ENCODE peak calls at places on chromosomes 6 and 20, in ten cellular contexts. Y is LoVo; S is activated CD8-positive, alpha-beta memory T cell treated with anti-CD3 and anti-CD28 coated beads for 1 hour; A is fibroblast of pulmonary artery; Z is putamen; L is Calu3; Q is HCEC 1CT; T is small intestine; H is left ventricle myocardium superior; M is A549. B is an unnamed sample.

GRCh38 chr6:119442776-119443184 is 93.2 kb upstream of the MAN1A1 start:
- DNase-seq in L (no peak), Q (no peak), T (no peak), A (no peak), S (no peak), H (no peak), Y (no peak), Z (peak), M (no peak), B (peak)

GRCh38 chr20:57450419-57450818 is 59.2 kb downstream of the RBM38 start:
- DNase-seq in L (no peak), Z (no peak), A (peak), Q (no peak), Y (no peak), H (peak), M (no peak), S (no peak), T (peak), B (peak)

GRCh38 chr6:113397229-113397628 is 459.9 kb upstream of the MARCKS start:
- DNase-seq in S (no peak), Z (no peak), T (no peak), A (peak), L (no peak), M (no peak), Q (no peak), Y (no peak), H (no peak), B (no peak)

GRCh38 chr6:89034586-89035251 is 45.8 kb upstream of the PNRC1 start:
- DNase-seq in M (no peak), A (peak), Z (peak), Y (peak), Q (peak), H (no peak), L (no peak), T (peak), S (no peak), B (no peak)

GRCh38 chr6:65707134-65707826 is at the start of gene EYS:
- DNase-seq in M (no peak), A (no peak), T (peak), L (no peak), Q (no peak), S (no peak), Z (no peak), H (no peak), Y (no peak), B (no peak)

GRCh38 chr6:24107294-24107693 is 18.7 kb upstream of the NRSN1 start:
- DNase-seq in S (no peak), M (no peak), A (no peak), H (no peak), T (no peak), L (no peak), Y (no peak), Q (no peak), Z (no peak), B (no peak)

GRCh38 chr6:109087661-109088264 is 6.9 kb downstream of the SESN1 start:
- DNase-seq in A (no peak), H (no peak), S (no peak), T (no peak), Z (peak), Q (no peak), L (no peak), Y (no peak), M (no peak), B (no peak)

GRCh38 chr20:50724851-50725721 is 6.3 kb upstream of the PARD6B start:
- DNase-seq in T (no peak), M (peak), Y (peak), H (peak), L (peak), Z (peak), A (peak), S (no peak), Q (peak), B (no peak)

GRCh38 chr6:98467091-98467490 is 367.3 kb upstream of the POU3F2 start:
- DNase-seq in H (no peak), T (no peak), S (no peak), M (no peak), Z (no peak), Q (no peak), Y (no peak), A (no peak), L (no peak), B (no peak)

GRCh38 chr6:89591745-89592144 is 46.8 kb downstream of the LYRM2 start:
- DNase-seq in Z (no peak), A (no peak), S (no peak), Q (no peak), M (no peak), H (no peak), L (no peak), Y (no peak), T (no peak), B (no peak)

B was measured in NAMALWA.